ENCODE peak calls at places on chromosomes 5 and 9, in eight cellular contexts. R is CD8-positive, alpha-beta T cell; F is small intestine; M is psoas muscle; K is Peyer's patch; V is neuronal stem cell; C is upper lobe of right lung; N is endodermal cell. G is an unnamed sample.

GRCh38 chr9:133814586-133815090 is 76.5 kb upstream of the SARDH start:
- DNase-seq in R (no peak), F (no peak), M (no peak), K (no peak), V (no peak), C (no peak), N (no peak), G (no peak)

GRCh38 chr5:119323630-119324000 is 32.2 kb upstream of the TNFAIP8 start:
- DNase-seq in R (no peak), F (no peak), M (no peak), K (no peak), V (no peak), C (no peak), N (no peak), G (no peak)

GRCh38 chr5:71586052-71586940 is 844 bp upstream of the MCCC2 start:
- DNase-seq in R (no peak), F (no peak), M (no peak), K (no peak), V (no peak), C (no peak), N (no peak), G (no peak)

GRCh38 chr9:136711751-136712689 is at the start of gene DIPK1B:
- DNase-seq in R (no peak), F (no peak), M (no peak), K (no peak), V (peak; percentile 85), C (no peak), N (peak; percentile 88), G (no peak)

GRCh38 chr5:67038817-67039603 is 157.6 kb downstream of the CD180 start:
- DNase-seq in R (no peak), F (no peak), M (no peak), K (no peak), V (no peak), C (no peak), N (no peak), G (no peak)

GRCh38 chr5:22734907-22735306 is 118.2 kb downstream of the CDH12 start:
- DNase-seq in R (no peak), F (no peak), M (no peak), K (no peak), V (no peak), C (no peak), N (no peak), G (no peak)

GRCh38 chr9:79382044-79382443 is 189.7 kb upstream of the TLE4 start:
- DNase-seq in R (no peak), F (no peak), M (no peak), K (no peak), V (peak; percentile 12), C (no peak), N (no peak), G (no peak)

GRCh38 chr9:115109486-115109885 is 8.5 kb downstream of the TNC start:
- DNase-seq in R (no peak), F (no peak), M (no peak), K (no peak), V (no peak), C (no peak), N (no peak), G (no peak)

GRCh38 chr9:101311759-101312420 is 72.9 kb downstream of the BAAT start:
- DNase-seq in R (no peak), F (peak; percentile 77), M (no peak), K (no peak), V (peak; percentile 72), C (no peak), N (no peak), G (no peak)

GRCh38 chr9:123027517-123027916 is 6.0 kb upstream of the GPR21 start:
- DNase-seq in R (no peak), F (no peak), M (no peak), K (no peak), V (no peak), C (no peak), N (no peak), G (no peak)
- H3K9me3 ChIP-seq in R (no peaks in the 10 kb centered on the region), F (no peaks in the 10 kb centered on the region), M (no peaks in the 10 kb centered on the region), K (no peaks in the 10 kb centered on the region), V (no peaks in the 10 kb centered on the region), C (no peaks in the 10 kb centered on the region), N (no peaks in the 10 kb centered on the region), G (no peaks in the 10 kb centered on the region)

GRCh38 chr5:130836729-130837660 is 328.1 kb downstream of the HINT1 start:
- DNase-seq in R (no peak), F (peak; percentile 41), M (no peak), K (no peak), V (no peak), C (no peak), N (no peak), G (no peak)
- H3K9me3 ChIP-seq in R (no peaks in the 10 kb centered on the region), F (no peaks in the 10 kb centered on the region), M (no peaks in the 10 kb centered on the region), K (no peaks in the 10 kb centered on the region), V (no peaks in the 10 kb centered on the region), C (no peaks in the 10 kb centered on the region), N (peaks cover 15% of the 10 kb centered on the region), G (no peaks in the 10 kb centered on the region)

DNA sequence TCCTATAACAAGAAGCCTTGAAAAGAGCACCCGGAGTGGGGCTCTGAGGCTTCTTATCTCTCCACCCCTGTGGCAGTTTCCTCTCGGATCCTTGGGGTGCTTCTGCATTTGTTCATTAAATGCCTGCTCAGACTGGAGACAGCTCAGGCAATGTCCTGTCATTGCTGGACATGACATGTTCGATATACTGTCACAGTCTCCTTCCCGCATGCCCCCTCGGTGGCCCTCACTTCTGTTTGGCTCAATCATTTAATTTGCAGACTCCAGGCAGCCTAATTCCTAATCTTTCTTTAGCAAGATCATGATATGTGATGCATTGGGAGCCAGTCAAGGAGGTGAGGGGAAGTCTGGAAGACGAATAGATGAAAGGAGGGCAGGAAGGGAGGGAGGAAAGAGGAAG is 37.5 kb upstream of the CPEB4 start:
- DNase-seq in R (no peak), F (no peak), M (no peak), K (no peak), V (no peak), C (no peak), N (no peak), G (no peak)
- H3K9me3 ChIP-seq in R (no peaks in the 10 kb centered on the region), F (no peaks in the 10 kb centered on the region), M (peaks cover 4% of the 10 kb centered on the region), K (no peaks in the 10 kb centered on the region), V (no peaks in the 10 kb centered on the region), C (peaks cover 7% of the 10 kb centered on the region), N (peaks cover 7% of the 10 kb centered on the region), G (no peaks in the 10 kb centered on the region)

GRCh38 chr5:58462154-58462553 is 2.3 kb upstream of the PLK2 start:
- DNase-seq in R (no peak), F (peak; percentile 95), M (no peak), K (no peak), V (no peak), C (no peak), N (no peak), G (no peak)

GRCh38 chr5:58459276-58459859 is 518 bp downstream of the PLK2 start:
- DNase-seq in R (peak; percentile 21), F (peak; percentile 46), M (no peak), K (peak; percentile 74), V (no peak), C (no peak), N (peak; percentile 78), G (peak; percentile 13)

GRCh38 chr5:58462623-58463230 is 2.8 kb upstream of the PLK2 start:
- DNase-seq in R (peak; percentile 33), F (peak; percentile 77), M (no peak), K (no peak), V (peak; percentile 59), C (no peak), N (no peak), G (no peak)

GRCh38 chr5:58459860-58460726 is at the start of gene PLK2:
- DNase-seq in R (peak; percentile 90), F (peak; percentile 90), M (peak; percentile 96), K (peak; percentile 96), V (peak; percentile 89), C (peak; percentile 96), N (peak; percentile 95), G (peak; percentile 91)

DNA sequence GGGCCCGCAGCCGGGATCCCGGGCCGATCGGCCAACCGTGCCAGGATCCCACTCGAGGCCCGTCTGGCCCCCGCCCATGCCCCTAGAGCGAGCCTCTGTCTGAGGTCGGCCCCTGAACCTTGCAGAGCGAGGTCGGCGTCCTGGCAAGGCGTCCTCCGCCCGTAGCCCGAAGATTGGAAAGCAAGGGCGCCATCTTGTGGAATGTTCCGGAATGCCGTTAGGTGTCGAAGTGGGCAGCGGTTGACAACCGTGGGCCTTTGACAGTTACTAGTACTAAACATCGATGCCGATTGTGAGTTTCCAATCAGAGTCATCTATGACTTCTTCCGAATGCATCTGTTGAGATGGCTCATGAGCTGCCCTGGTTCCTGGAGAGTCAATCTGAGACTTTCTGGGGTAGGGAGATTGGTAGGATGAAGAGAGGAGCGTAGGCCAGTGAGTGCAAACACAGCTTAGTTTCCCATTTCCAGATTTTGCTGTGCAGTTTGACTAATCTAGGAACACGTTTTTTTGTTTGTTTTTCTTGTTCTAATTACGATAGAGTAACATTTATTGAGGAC is 921 bp upstream of the PLK2 start:
- DNase-seq in R (peak; percentile 91), F (peak; percentile 94), M (peak; percentile 95), K (peak; percentile 94), V (peak; percentile 93), C (peak; percentile 93), N (peak; percentile 98), G (peak; percentile 76)
- H3K9me3 ChIP-seq in R (no peaks in the 10 kb centered on the region), F (no peaks in the 10 kb centered on the region), M (no peaks in the 10 kb centered on the region), K (no peaks in the 10 kb centered on the region), V (no peaks in the 10 kb centered on the region), C (no peaks in the 10 kb centered on the region), N (no peaks in the 10 kb centered on the region), G (no peaks in the 10 kb centered on the region)

G was measured in T-helper 17 cell.